ENCODE peak calls at places on chromosomes 6 and 20, in six cellular contexts. W is K562, V is adipocyte, Z is PC-3, R is fibroblast of lung, J is colonic mucosa. U is an unnamed sample. For H3K9me3, the result is how much of the 10 kb centered on the place peaks cover.

GRCh38 chr6:151024597-151024996 is 159.1 kb downstream of the MTHFD1L start:
- DNase-seq in W (no peak), V (no peak), Z (no peak), R (no peak), J (no peak), U (no peak)

GRCh38 chr6:113120214-113120576 is 737.0 kb upstream of the MARCKS start:
- DNase-seq in W (no peak), V (peak), Z (peak), R (peak), J (no peak), U (no peak)

GRCh38 chr6:148548749-148549140 is 198.1 kb upstream of the UST start:
- DNase-seq in W (no peak), V (no peak), Z (no peak), R (peak), J (no peak), U (no peak)

GRCh38 chr6:137219664-137220252 is 573 bp upstream of the IFNGR1 start:
- DNase-seq in W (no peak), V (no peak), Z (no peak), R (no peak), J (no peak), U (no peak)

GRCh38 chr20:16215056-16215455 is 358.2 kb downstream of the KIF16B start:
- DNase-seq in W (no peak), V (peak), Z (no peak), R (no peak), J (no peak), U (no peak)

GRCh38 chr20:49261173-49261572 is 16.7 kb downstream of the ZNFX1 start:
- DNase-seq in W (no peak), V (no peak), Z (no peak), R (no peak), J (no peak), U (no peak)

GRCh38 chr20:45322952-45323383 is 14.9 kb upstream of the MATN4 start:
- DNase-seq in W (peak), V (no peak), Z (peak), R (peak), J (peak), U (no peak)

GRCh38 chr20:41169791-41170351 is 32.5 kb downstream of the PLCG1 start:
- DNase-seq in W (no peak), V (no peak), Z (peak), R (peak), J (peak), U (no peak)

GRCh38 chr6:150043096-150043495 is 17.8 kb upstream of the RAET1L start:
- DNase-seq in W (no peak), V (no peak), Z (no peak), R (no peak), J (no peak), U (no peak)

GRCh38 chr6:125095501-125096301 is 57.9 kb upstream of the TPD52L1 start:
- DNase-seq in W (no peak), V (peak), Z (no peak), R (peak), J (no peak), U (no peak)

GRCh38 chr6:158621694-158622544 is 22.6 kb downstream of the DYNLT1 start:
- DNase-seq in W (no peak), V (no peak), Z (no peak), R (no peak), J (peak), U (peak)

GRCh38 chr20:8602389-8603116 is 466.3 kb upstream of the PLCB4 start:
- DNase-seq in W (no peak), V (peak), Z (no peak), R (peak), J (no peak), U (no peak)

GRCh38 chr20:51326241-51326819 is 216.2 kb downstream of the NFATC2 start:
- DNase-seq in W (peak), V (peak), Z (no peak), R (peak), J (peak), U (no peak)

GRCh38 chr6:101281266-101281665 is 112.2 kb upstream of the GRIK2 start:
- DNase-seq in W (no peak), V (no peak), Z (no peak), R (no peak), J (no peak), U (no peak)

GRCh38 chr6:27149140-27149539 is 98.4 kb upstream of the PRSS16 start:
- DNase-seq in W (peak), V (no peak), Z (no peak), R (no peak), J (no peak), U (no peak)

GRCh38 chr6:47844881-47845280 is 63.0 kb downstream of the OPN5 start:
- DNase-seq in W (no peak), V (no peak), Z (no peak), R (no peak), J (no peak), U (no peak)

GRCh38 chr20:49888341-49889244 is 26.7 kb downstream of the SPATA2 start:
- DNase-seq in W (peak), V (peak), Z (peak), R (peak), J (peak), U (no peak)

GRCh38 chr6:29506446-29507067 is 18.8 kb upstream of the MAS1L start:
- DNase-seq in W (no peak), V (no peak), Z (no peak), R (no peak), J (peak), U (no peak)

GRCh38 chr20:36273414-36274247 is 32.5 kb upstream of the DLGAP4 start:
- DNase-seq in W (peak), V (peak), Z (peak), R (peak), J (no peak), U (no peak)

GRCh38 chr6:33901822-33902816 is 98.3 kb upstream of the MLN start:
- DNase-seq in W (peak), V (no peak), Z (no peak), R (no peak), J (no peak), U (peak)

GRCh38 chr20:57654998-57655811 is 35.0 kb upstream of the ZBP1 start:
- DNase-seq in W (no peak), V (no peak), Z (peak), R (no peak), J (peak), U (peak)

GRCh38 chr6:110874880-110875547 is 429 bp downstream of the AMD1 start:
- DNase-seq in W (no peak), V (peak), Z (no peak), R (no peak), J (peak), U (peak)

GRCh38 chr6:63795006-63795405 is 159.4 kb downstream of the PHF3 start:
- DNase-seq in W (no peak), V (no peak), Z (no peak), R (no peak), J (no peak), U (no peak)

GRCh38 chr6:80003841-80004198 is 629 bp upstream of the TTK start:
- DNase-seq in W (peak), V (no peak), Z (no peak), R (peak), J (peak), U (no peak)

GRCh38 chr6:159305159-159305558 is 136.0 kb downstream of the FNDC1 start:
- DNase-seq in W (no peak), V (no peak), Z (no peak), R (no peak), J (no peak), U (no peak)

GRCh38 chr20:19090332-19090731 is 122.1 kb upstream of the SLC24A3 start:
- DNase-seq in W (no peak), V (no peak), Z (no peak), R (no peak), J (no peak), U (no peak)

GRCh38 chr6:112780498-112781096 is 433.5 kb downstream of the RFPL4B start:
- DNase-seq in W (peak), V (peak), Z (peak), R (peak), J (peak), U (peak)

DNA sequence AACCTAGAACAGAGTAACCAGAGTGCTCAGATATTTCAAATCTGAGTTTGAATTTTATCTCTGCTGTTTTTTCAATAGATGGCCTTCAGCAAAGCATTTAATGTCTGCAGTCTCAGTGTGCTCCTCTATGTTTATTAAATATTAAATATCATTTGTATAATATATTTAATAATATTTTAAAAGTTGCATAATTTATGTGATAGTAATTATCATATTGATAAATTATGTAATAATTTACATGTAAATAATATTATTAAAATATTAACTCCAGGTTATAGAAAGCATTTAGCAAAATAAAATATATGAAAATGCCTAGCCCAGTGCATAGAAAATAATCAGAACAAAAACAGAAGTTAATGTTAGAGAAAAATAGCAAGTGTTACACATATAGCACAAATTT is 930.0 kb upstream of the SLC35B3 start:
- DNase-seq in W (no peak), V (no peak), Z (no peak), R (no peak), J (no peak), U (no peak)
- H3K9me3 ChIP-seq in W (under half), V (under half), Z (under half), R (under half), J (under half), U (under half)

GRCh38 chr20:17573493-17573892 is 3.6 kb downstream of the DSTN start:
- DNase-seq in W (no peak), V (no peak), Z (no peak), R (no peak), J (no peak), U (no peak)
- H3K9ac ChIP-seq in W (no peak), V (peak), Z (no peak), R (no peak), J (no peak), U (no peak)

GRCh38 chr6:168050225-168050796 is 28.7 kb downstream of the FRMD1 start:
- DNase-seq in W (no peak), V (no peak), Z (no peak), R (no peak), J (no peak), U (peak)
- H3K9me3 ChIP-seq in W (under half), V (under half), Z (under half), R (under half), J (under half), U (under half)

GRCh38 chr6:56866917-56867522 is 87.9 kb upstream of the BEND6 start:
- DNase-seq in W (no peak), V (peak), Z (peak), R (peak), J (no peak), U (no peak)

GRCh38 chr6:56864171-56864616 is 90.7 kb upstream of the BEND6 start:
- DNase-seq in W (no peak), V (peak), Z (peak), R (peak), J (no peak), U (no peak)

GRCh38 chr6:56869346-56869745 is 85.6 kb upstream of the BEND6 start:
- DNase-seq in W (no peak), V (peak), Z (no peak), R (no peak), J (no peak), U (no peak)

GRCh38 chr6:56865081-56865875 is 89.6 kb upstream of the BEND6 start:
- DNase-seq in W (no peak), V (no peak), Z (no peak), R (no peak), J (no peak), U (no peak)

GRCh38 chr6:56868687-56869086 is 86.2 kb upstream of the BEND6 start:
- DNase-seq in W (no peak), V (peak), Z (peak), R (peak), J (no peak), U (no peak)
- H3K9ac ChIP-seq in W (no peak), V (peak), Z (peak), R (no peak), J (no peak), U (no peak)